ENCODE peak calls at places on chromosomes 12 and 14, in nine cellular contexts. O, T, A, V, J, R, M, H and N are unnamed samples.

GRCh38 chr12:94553130-94553519 is 93.5 kb upstream of the CEP83 start:
- DNase-seq in O (no peak), T (no peak), A (no peak), V (no peak), J (peak; percentile 57), R (no peak), M (no peak), H (peak; percentile 78), N (no peak)

GRCh38 chr14:77458249-77458950 is 507 bp downstream of the AHSA1 start:
- DNase-seq in O (peak; percentile 52), T (peak; percentile 59), A (peak; percentile 43), V (peak; percentile 58), J (no peak), R (no peak), M (no peak), H (peak; percentile 23), N (peak; percentile 53)

GRCh38 chr12:52741378-52742195 is 35.6 kb downstream of the KRT76 start:
- DNase-seq in O (peak; percentile 91), T (peak; percentile 68), A (peak; percentile 47), V (peak; percentile 86), J (peak; percentile 39), R (peak; percentile 61), M (no peak), H (peak; percentile 29), N (peak; percentile 69)

GRCh38 chr14:105880616-105881015 is 354.2 kb downstream of the TMEM121 start:
- DNase-seq in O (no peak), T (no peak), A (peak; percentile 17), V (no peak), J (no peak), R (peak; percentile 45), M (peak; percentile 9), H (no peak), N (no peak)

GRCh38 chr12:108194585-108194984 is 65.5 kb downstream of the WSCD2 start:
- DNase-seq in O (peak; percentile 46), T (no peak), A (no peak), V (no peak), J (no peak), R (no peak), M (no peak), H (no peak), N (peak; percentile 6)

GRCh38 chr12:3114671-3115070 is 37.5 kb downstream of the TSPAN9 start:
- DNase-seq in O (no peak), T (no peak), A (no peak), V (no peak), J (no peak), R (no peak), M (no peak), H (no peak), N (no peak)

GRCh38 chr12:5648692-5649338 is 216.9 kb downstream of the NTF3 start:
- DNase-seq in O (peak; percentile 78), T (no peak), A (no peak), V (peak; percentile 77), J (no peak), R (no peak), M (no peak), H (no peak), N (peak; percentile 66)

GRCh38 chr12:52454411-52455201 is 2.7 kb upstream of the KRT6B start:
- DNase-seq in O (no peak), T (no peak), A (no peak), V (no peak), J (no peak), R (no peak), M (no peak), H (no peak), N (no peak)

GRCh38 chr14:68214431-68214830 is 394.9 kb downstream of the RAD51B start:
- DNase-seq in O (no peak), T (no peak), A (no peak), V (no peak), J (no peak), R (no peak), M (no peak), H (no peak), N (no peak)

GRCh38 chr12:92927436-92928116 is 1.5 kb downstream of the EEA1 start:
- DNase-seq in O (no peak), T (no peak), A (no peak), V (peak; percentile 67), J (peak; percentile 81), R (no peak), M (no peak), H (peak; percentile 77), N (no peak)

GRCh38 chr12:93243689-93244513 is 133.8 kb upstream of the NUDT4 start:
- DNase-seq in O (peak; percentile 51), T (no peak), A (no peak), V (peak; percentile 81), J (peak; percentile 24), R (no peak), M (peak; percentile 53), H (peak; percentile 39), N (peak; percentile 82)

GRCh38 chr14:22506778-22507351 is 82.2 kb downstream of the DAD1 start:
- DNase-seq in O (no peak), T (no peak), A (no peak), V (no peak), J (no peak), R (no peak), M (no peak), H (no peak), N (no peak)

GRCh38 chr12:84070311-84070710 is 842.3 kb downstream of the SLC6A15 start:
- DNase-seq in O (no peak), T (no peak), A (no peak), V (no peak), J (no peak), R (no peak), M (peak; percentile 28), H (peak; percentile 32), N (no peak)

GRCh38 chr12:69933115-69933552 is 108.1 kb downstream of the MYRFL start:
- DNase-seq in O (peak; percentile 39), T (no peak), A (no peak), V (no peak), J (no peak), R (no peak), M (no peak), H (no peak), N (no peak)

DNA sequence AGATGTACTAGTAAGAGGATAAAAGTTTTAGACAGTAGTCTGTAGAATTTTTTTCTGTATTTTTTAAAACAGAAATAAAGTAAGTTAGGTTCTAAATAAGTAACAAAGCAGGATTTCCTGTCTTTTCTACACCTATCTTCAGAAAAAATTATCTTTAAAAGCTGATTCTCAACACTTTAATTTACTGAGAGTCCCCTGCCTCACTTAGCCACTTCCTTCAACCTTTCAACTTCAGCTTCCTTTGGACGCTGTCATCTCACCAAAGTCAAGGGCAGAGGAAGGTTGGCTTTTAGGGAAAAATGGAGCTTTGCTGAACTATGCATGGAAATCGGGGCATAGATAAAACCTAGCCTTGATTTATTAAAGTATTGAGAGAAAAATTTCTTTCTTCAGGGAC is 44.9 kb upstream of the CERS5 start:
- DNase-seq in O (no peak), T (no peak), A (no peak), V (no peak), J (peak; percentile 30), R (no peak), M (no peak), H (no peak), N (no peak)
- H3K4me3 ChIP-seq in O (no peak overlapping the region), T (no peak overlapping the region), A (no peak overlapping the region), V (no peak overlapping the region), J (no peak overlapping the region), R (no peak overlapping the region), M (no peak overlapping the region), H (no peak overlapping the region), N (no peak overlapping the region)

DNA sequence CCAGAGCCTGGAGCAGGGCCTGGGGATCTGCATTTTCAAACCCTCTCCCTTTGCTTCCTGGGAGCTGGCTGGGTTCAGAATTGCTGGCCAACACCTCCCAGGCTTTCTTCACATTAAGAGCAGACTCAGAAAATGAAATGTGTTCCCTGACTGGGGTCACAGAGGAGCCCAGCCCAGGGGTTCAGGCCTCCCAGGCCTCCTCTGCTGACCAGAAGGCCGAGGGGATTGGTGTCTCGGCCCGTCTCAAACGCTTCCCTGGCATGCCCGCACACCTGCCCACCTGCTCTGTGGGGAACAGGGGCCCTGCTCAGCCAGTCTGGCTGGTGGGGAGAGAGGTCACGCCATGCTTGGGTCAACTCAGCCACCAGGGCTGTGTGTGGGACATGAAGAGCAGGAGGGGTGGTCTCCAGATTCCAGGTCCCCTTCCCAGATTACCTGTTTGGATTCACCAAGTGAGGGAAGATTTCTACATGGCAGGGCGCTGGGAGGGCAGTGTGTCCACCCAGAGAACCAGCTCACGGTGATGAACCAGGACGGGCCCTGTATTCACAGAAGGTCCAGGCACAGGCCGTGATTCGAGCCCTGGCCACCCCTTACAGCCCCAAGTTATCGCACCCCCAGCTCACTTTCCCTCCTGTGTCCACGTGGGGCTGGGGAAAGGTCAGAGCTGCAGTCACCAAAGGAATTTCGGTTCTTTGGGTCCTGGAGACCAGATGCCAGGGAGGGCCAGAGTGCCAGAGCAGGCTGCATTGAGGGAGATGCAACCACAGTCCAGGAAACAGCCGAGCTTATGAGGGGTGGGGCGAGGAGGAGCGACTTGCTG is 55.2 kb upstream of the RIN3 start:
- DNase-seq in O (no peak), T (peak; percentile 16), A (no peak), V (no peak), J (no peak), R (no peak), M (no peak), H (no peak), N (no peak)
- H3K36me3 ChIP-seq in O (no peaks in the 10 kb centered on the region), T (no peaks in the 10 kb centered on the region), A (no peaks in the 10 kb centered on the region), V (no peaks in the 10 kb centered on the region), J (no peaks in the 10 kb centered on the region), R (no peaks in the 10 kb centered on the region), M (no peaks in the 10 kb centered on the region), H (no peaks in the 10 kb centered on the region), N (no peaks in the 10 kb centered on the region)

DNA sequence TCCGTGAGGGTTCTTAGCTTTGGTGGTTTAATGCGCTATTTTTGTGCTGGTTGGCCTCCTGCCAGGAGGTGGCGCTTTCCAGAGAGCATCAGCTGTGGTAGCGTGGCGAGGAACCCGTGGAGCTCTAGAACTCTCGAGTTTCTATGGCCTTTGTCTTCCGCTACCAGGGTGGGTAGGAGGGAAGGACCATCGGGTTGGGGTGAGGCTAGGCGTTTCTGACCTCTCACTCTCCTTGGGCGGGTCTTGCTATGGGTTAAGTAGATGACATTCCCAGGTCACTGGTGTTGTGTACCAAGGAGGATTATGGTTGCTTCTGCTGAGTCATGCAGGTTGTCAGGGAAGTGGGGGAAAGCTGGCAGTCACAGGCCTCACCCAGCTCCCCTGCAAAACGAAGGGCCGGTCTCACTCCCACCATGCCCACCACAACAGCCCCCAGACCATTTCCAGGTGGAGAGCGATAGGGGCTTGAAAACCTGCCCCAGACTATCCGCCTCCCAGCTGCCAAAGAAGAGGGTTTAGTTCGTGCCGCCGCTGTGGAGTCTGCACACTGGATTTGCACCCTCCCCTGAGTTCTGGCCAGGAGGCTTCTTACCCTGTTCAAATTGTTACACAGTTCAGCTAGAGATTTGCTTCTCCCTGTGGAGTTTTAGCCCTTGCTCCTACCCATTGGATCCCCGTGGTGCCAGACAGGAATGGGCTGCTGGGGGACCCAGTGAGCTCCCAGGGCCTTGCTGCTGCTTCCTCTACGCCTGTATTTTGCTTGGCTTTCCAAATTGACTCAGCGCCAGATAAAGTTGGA is 21.9 kb downstream of the RNFT2 start:
- DNase-seq in O (peak; percentile 8), T (peak; percentile 43), A (no peak), V (no peak), J (peak; percentile 50), R (no peak), M (peak; percentile 23), H (no peak), N (peak; percentile 17)
- TF ChIP-seq CTCF in O (no peak), T (no peak), A (no peak), V (no peak), J (no peak), R (no peak), M (no peak), H (no peak), N (no peak)

DNA sequence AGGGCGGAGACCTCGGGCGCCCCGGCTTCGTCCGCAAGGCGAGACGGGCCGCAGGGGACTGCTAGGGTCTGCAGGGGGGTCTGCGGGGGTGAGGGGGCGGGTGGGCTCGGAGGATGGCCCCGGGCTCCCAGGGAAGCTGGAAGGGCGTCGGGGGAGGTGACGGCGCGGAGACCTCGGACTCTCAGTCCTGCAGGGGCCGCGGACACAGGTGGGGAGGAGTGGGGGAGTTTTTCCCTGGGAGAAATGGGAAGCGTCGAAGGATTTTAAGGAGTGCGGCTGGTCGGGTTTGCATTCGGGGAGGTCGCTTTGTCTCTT is 25.9 kb downstream of the ZBTB42 start:
- DNase-seq in O (no peak), T (no peak), A (no peak), V (no peak), J (no peak), R (no peak), M (no peak), H (no peak), N (no peak)
- H3K4me3 ChIP-seq in O (peak overlapping the region; percentile 36), T (no peak overlapping the region), A (peak overlapping the region; percentile 53), V (peak overlapping the region; percentile 64), J (no peak overlapping the region), R (peak overlapping the region; percentile 60), M (peak overlapping the region; percentile 51), H (peak overlapping the region; percentile 58), N (peak overlapping the region; percentile 53)